ENCODE peak calls at places on chromosome 9, in seven cellular contexts. V, M, Y, G, K, A and D are unnamed samples.

GRCh38 chr9:132575005-132575609 is 7.3 kb upstream of the BARHL1 start:
- DNase-seq in V (peak), A (peak), Y (peak), M (peak), G (peak), K (peak), D (peak)

GRCh38 chr9:38087934-38088925 is 19.2 kb upstream of the SHB start:
- DNase-seq in V (peak), G (peak), Y (peak), A (peak), M (peak), K (peak), D (peak)

GRCh38 chr9:119688547-119688946 is 319.3 kb upstream of the BRINP1 start:
- DNase-seq in A (no peak), M (no peak), V (no peak), G (no peak), K (no peak), Y (no peak), D (no peak)

GRCh38 chr9:87336914-87337333 is 160.7 kb upstream of the DAPK1 start:
- DNase-seq in G (no peak), M (peak), V (peak), A (no peak), K (peak), Y (no peak), D (peak)

GRCh38 chr9:107274953-107275422 is 8.1 kb upstream of the RAD23B start:
- DNase-seq in K (no peak), A (no peak), Y (no peak), V (peak), M (peak), G (no peak), D (peak)

GRCh38 chr9:129076640-129077037 is 4.3 kb upstream of the DOLPP1 start:
- DNase-seq in K (no peak), A (no peak), Y (no peak), V (no peak), M (no peak), G (no peak), D (no peak)

GRCh38 chr9:82987370-82987769 is 75.6 kb downstream of the RASEF start:
- DNase-seq in M (no peak), K (no peak), G (no peak), V (no peak), A (no peak), Y (no peak), D (no peak)

GRCh38 chr9:7171461-7171860 is 413.7 kb downstream of the KDM4C start:
- DNase-seq in A (no peak), M (no peak), K (no peak), G (no peak), V (no peak), Y (no peak), D (no peak)

GRCh38 chr9:89626741-89627265 is 22.0 kb downstream of the GADD45G start:
- DNase-seq in V (no peak), M (no peak), Y (no peak), A (no peak), K (no peak), G (no peak), D (no peak)

GRCh38 chr9:86818636-86819035 is 128.7 kb downstream of the GAS1 start:
- DNase-seq in M (no peak), V (no peak), Y (no peak), G (no peak), K (no peak), A (no peak), D (no peak)

GRCh38 chr9:78559449-78559885 is 262.5 kb downstream of the PSAT1 start:
- DNase-seq in M (no peak), K (no peak), V (peak), A (no peak), Y (no peak), G (no peak), D (peak)

GRCh38 chr9:105044458-105044857 is 116.5 kb upstream of the ABCA1 start:
- DNase-seq in M (no peak), G (no peak), A (no peak), Y (peak), K (no peak), V (no peak), D (no peak)

GRCh38 chr9:21521448-21521847 is 39.3 kb upstream of the IFNE start:
- DNase-seq in G (no peak), M (no peak), V (no peak), A (no peak), Y (no peak), K (no peak), D (no peak)

GRCh38 chr9:130895481-130896232 is 955 bp downstream of the QRFP start:
- DNase-seq in A (no peak), K (no peak), V (peak), G (no peak), M (no peak), Y (no peak), D (no peak)

GRCh38 chr9:31321686-31322085 is 1062.8 kb upstream of the ACO1 start:
- DNase-seq in M (no peak), A (no peak), V (no peak), G (no peak), Y (no peak), K (no peak), D (no peak)

GRCh38 chr9:128987800-128988199 is 40.3 kb downstream of the NUP188 start:
- DNase-seq in V (peak), K (no peak), M (no peak), A (no peak), G (no peak), Y (no peak), D (peak)

GRCh38 chr9:119094086-119094485 is 275.1 kb downstream of the BRINP1 start:
- DNase-seq in G (no peak), V (peak), M (no peak), K (no peak), A (no peak), Y (no peak), D (no peak)

GRCh38 chr9:130183133-130183762 is 11.0 kb downstream of the NCS1 start:
- DNase-seq in V (peak), A (no peak), K (no peak), Y (no peak), G (no peak), M (no peak), D (peak)

GRCh38 chr9:134216449-134216951 is 52.1 kb upstream of the RNU6ATAC start:
- DNase-seq in G (no peak), K (no peak), M (no peak), Y (peak), A (no peak), V (no peak), D (no peak)

GRCh38 chr9:93164085-93164484 is 19.9 kb upstream of the WNK2 start:
- DNase-seq in Y (no peak), G (no peak), K (no peak), A (no peak), V (no peak), M (no peak), D (no peak)

GRCh38 chr9:134372621-134373267 is 46.5 kb downstream of the RXRA start:
- DNase-seq in Y (peak), V (no peak), M (no peak), K (no peak), A (no peak), G (no peak), D (peak)

GRCh38 chr9:138028596-138028995 is 151.0 kb downstream of the CACNA1B start:
- DNase-seq in G (no peak), K (no peak), M (no peak), Y (no peak), A (no peak), V (no peak), D (no peak)

GRCh38 chr9:93110400-93110855 is 14.4 kb downstream of the CARD19 start:
- DNase-seq in M (no peak), G (no peak), A (no peak), K (no peak), V (no peak), Y (no peak), D (no peak)

GRCh38 chr9:124754289-124754688 is 16.8 kb downstream of the NR6A1 start:
- DNase-seq in K (no peak), G (no peak), Y (no peak), V (peak), A (no peak), M (no peak), D (no peak)

GRCh38 chr9:19440376-19440775 is 31.6 kb downstream of the ACER2 start:
- DNase-seq in Y (no peak), G (no peak), A (no peak), M (no peak), V (no peak), K (no peak), D (no peak)

GRCh38 chr9:94840738-94841137 is 114.2 kb downstream of the AOPEP start:
- DNase-seq in M (no peak), Y (no peak), V (no peak), A (no peak), K (no peak), G (no peak), D (no peak)

GRCh38 chr9:82260691-82261090 is 272.1 kb downstream of the SPATA31D1 start:
- DNase-seq in M (no peak), Y (no peak), K (no peak), G (no peak), A (no peak), V (no peak), D (no peak)

GRCh38 chr9:99720455-99721050 is 101.1 kb upstream of the NR4A3 start:
- DNase-seq in K (no peak), G (no peak), M (no peak), V (peak), A (no peak), Y (no peak), D (no peak)

GRCh38 chr9:6660512-6660911 is 15.0 kb upstream of the GLDC start:
- DNase-seq in G (no peak), K (no peak), V (no peak), Y (no peak), A (no peak), M (no peak), D (no peak)

GRCh38 chr9:74742792-74743389 is 144.8 kb downstream of the TRPM6 start:
- DNase-seq in K (peak), M (no peak), Y (no peak), V (peak), A (peak), G (no peak), D (no peak)

GRCh38 chr9:109156705-109157104 is 10.3 kb downstream of the FRRS1L start:
- DNase-seq in V (no peak), Y (no peak), A (no peak), K (no peak), G (no peak), M (no peak), D (no peak)